ENCODE peak calls at places on chromosomes 4 and X, in four cellular contexts. One of them, this sample, is unnamed.
A peak's percentile ranks its signal among the peaks of the same experiment; 100 is the strongest.

GRCh38 chr4:14916554-14917304 is 85.6 kb upstream of the CPEB2 start:
- DNase-seq in K562: no peak
- DNase-seq in HepG2: peak; percentile 23
- DNase-seq in GM12878: peak; percentile 12
- DNase-seq in this sample: no peak

GRCh38 chrX:143121471-143121870 is 95.7 kb downstream of the SPANXN4 start:
- DNase-seq in K562: no peak
- DNase-seq in GM12878: no peak
- DNase-seq in HepG2: no peak
- DNase-seq in this sample: no peak

GRCh38 chrX:46959985-46960700 is 47.9 kb downstream of the JADE3 start:
- DNase-seq in HepG2: no peak
- DNase-seq in K562: no peak
- DNase-seq in GM12878: no peak
- DNase-seq in this sample: no peak

GRCh38 chr4:40058121-40058520 is 1.5 kb downstream of the N4BP2 start:
- DNase-seq in HepG2: no peak
- DNase-seq in K562: no peak
- DNase-seq in GM12878: no peak
- DNase-seq in this sample: no peak

GRCh38 chr4:175776217-175776616 is 35.8 kb downstream of the GPM6A start:
- DNase-seq in GM12878: no peak
- DNase-seq in K562: no peak
- DNase-seq in HepG2: no peak
- DNase-seq in this sample: peak; percentile 37

GRCh38 chr4:123976875-123977274 is 580.3 kb downstream of the SPRY1 start:
- DNase-seq in GM12878: no peak
- DNase-seq in HepG2: no peak
- DNase-seq in K562: no peak
- DNase-seq in this sample: no peak

GRCh38 chr4:2093265-2093664 is 34.1 kb downstream of the NAT8L start:
- DNase-seq in GM12878: no peak
- DNase-seq in K562: no peak
- DNase-seq in HepG2: no peak
- DNase-seq in this sample: no peak

GRCh38 chrX:16305187-16305586 is 137.9 kb downstream of the MAGEB17 start:
- DNase-seq in K562: no peak
- DNase-seq in HepG2: no peak
- DNase-seq in GM12878: no peak
- DNase-seq in this sample: no peak

GRCh38 chr4:169800541-169800940 is 42.8 kb upstream of the HPF1 start:
- DNase-seq in K562: no peak
- DNase-seq in GM12878: no peak
- DNase-seq in HepG2: no peak
- DNase-seq in this sample: no peak

GRCh38 chr4:71602271-71602890 is 181.5 kb downstream of the GC start:
- DNase-seq in K562: no peak
- DNase-seq in HepG2: no peak
- DNase-seq in GM12878: no peak
- DNase-seq in this sample: no peak

GRCh38 chr4:87983996-87984395 is 8.5 kb downstream of the SPP1 start:
- DNase-seq in GM12878: no peak
- DNase-seq in K562: no peak
- DNase-seq in HepG2: no peak
- DNase-seq in this sample: no peak

GRCh38 chrX:31384471-31384870 is 312.6 kb upstream of the FTHL17 start:
- DNase-seq in GM12878: no peak
- DNase-seq in HepG2: no peak
- DNase-seq in K562: no peak
- DNase-seq in this sample: no peak
- TF ChIP-seq TCF7 in GM12878: no peak
- TF ChIP-seq TCF7 in HepG2: no peak
- TF ChIP-seq TCF7 in K562: no peak
- TF ChIP-seq TCF7 in this sample: no peak

DNA sequence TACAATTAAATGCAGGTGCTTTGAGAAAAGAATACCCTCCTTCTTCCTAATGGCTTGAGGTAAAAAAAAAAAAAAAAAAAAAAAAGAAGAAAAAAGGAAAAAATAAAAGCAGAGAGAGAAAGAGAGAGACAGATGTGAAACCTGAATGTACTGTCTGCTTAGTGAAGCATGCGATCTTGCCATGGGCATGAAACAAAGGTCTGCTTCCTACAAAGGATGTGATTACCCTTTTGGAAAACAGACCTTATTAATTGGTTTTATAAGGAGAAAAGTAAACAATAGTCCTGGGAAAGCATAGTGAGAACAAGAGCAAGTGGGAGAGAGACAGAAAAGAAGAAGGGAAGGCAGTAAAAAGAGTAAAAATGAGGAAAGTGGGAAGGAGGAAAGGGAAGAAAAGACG is 526.1 kb upstream of the PABPC4L start:
- DNase-seq in K562: no peak
- DNase-seq in GM12878: no peak
- DNase-seq in HepG2: no peak
- DNase-seq in this sample: no peak
- TF ChIP-seq TCF7 in K562: no peak
- TF ChIP-seq TCF7 in GM12878: no peak
- TF ChIP-seq TCF7 in HepG2: no peak
- TF ChIP-seq TCF7 in this sample: no peak

GRCh38 chr4:138444260-138444659 is 202.1 kb upstream of the SLC7A11 start:
- DNase-seq in K562: no peak
- DNase-seq in HepG2: no peak
- DNase-seq in GM12878: no peak
- DNase-seq in this sample: no peak

GRCh38 chr4:138445098-138445497 is 202.9 kb upstream of the SLC7A11 start:
- DNase-seq in HepG2: no peak
- DNase-seq in GM12878: no peak
- DNase-seq in K562: no peak
- DNase-seq in this sample: no peak

GRCh38 chr4:138438608-138439007 is 196.5 kb upstream of the SLC7A11 start:
- DNase-seq in K562: no peak
- DNase-seq in HepG2: no peak
- DNase-seq in GM12878: no peak
- DNase-seq in this sample: no peak

GRCh38 chr4:138437263-138437851 is 195.2 kb upstream of the SLC7A11 start:
- DNase-seq in GM12878: no peak
- DNase-seq in HepG2: no peak
- DNase-seq in K562: peak; percentile 62
- DNase-seq in this sample: no peak

GRCh38 chr4:138439143-138439581 is 197.0 kb upstream of the SLC7A11 start:
- DNase-seq in K562: no peak
- DNase-seq in GM12878: no peak
- DNase-seq in HepG2: no peak
- DNase-seq in this sample: no peak
- TF ChIP-seq TCF7 in K562: no peak
- TF ChIP-seq TCF7 in GM12878: no peak
- TF ChIP-seq TCF7 in HepG2: no peak
- TF ChIP-seq TCF7 in this sample: no peak

GRCh38 chr4:153541426-153542096 is 75.4 kb downstream of the TMEM131L start:
- DNase-seq in GM12878: no peak
- DNase-seq in HepG2: no peak
- DNase-seq in K562: no peak
- DNase-seq in this sample: no peak
- TF ChIP-seq TCF7 in GM12878: no peak
- TF ChIP-seq TCF7 in HepG2: no peak
- TF ChIP-seq TCF7 in K562: no peak
- TF ChIP-seq TCF7 in this sample: no peak

GRCh38 chr4:68905598-68906237 is 45.9 kb downstream of the UGT2A3 start:
- DNase-seq in K562: no peak
- DNase-seq in GM12878: no peak
- DNase-seq in HepG2: no peak
- DNase-seq in this sample: peak; percentile 13
- TF ChIP-seq TCF7 in K562: no peak
- TF ChIP-seq TCF7 in GM12878: no peak
- TF ChIP-seq TCF7 in HepG2: no peak
- TF ChIP-seq TCF7 in this sample: no peak

GRCh38 chr4:17241835-17242234 is 270.1 kb downstream of the QDPR start:
- DNase-seq in K562: no peak
- DNase-seq in HepG2: no peak
- DNase-seq in GM12878: no peak
- DNase-seq in this sample: no peak

GRCh38 chr4:17238633-17239032 is 273.3 kb downstream of the QDPR start:
- DNase-seq in HepG2: no peak
- DNase-seq in K562: no peak
- DNase-seq in GM12878: no peak
- DNase-seq in this sample: no peak

GRCh38 chr4:17234678-17235077 is 277.2 kb downstream of the QDPR start:
- DNase-seq in GM12878: no peak
- DNase-seq in K562: no peak
- DNase-seq in HepG2: no peak
- DNase-seq in this sample: no peak

GRCh38 chr4:17232575-17233253 is 279.2 kb downstream of the QDPR start:
- DNase-seq in GM12878: no peak
- DNase-seq in HepG2: no peak
- DNase-seq in K562: no peak
- DNase-seq in this sample: no peak

DNA sequence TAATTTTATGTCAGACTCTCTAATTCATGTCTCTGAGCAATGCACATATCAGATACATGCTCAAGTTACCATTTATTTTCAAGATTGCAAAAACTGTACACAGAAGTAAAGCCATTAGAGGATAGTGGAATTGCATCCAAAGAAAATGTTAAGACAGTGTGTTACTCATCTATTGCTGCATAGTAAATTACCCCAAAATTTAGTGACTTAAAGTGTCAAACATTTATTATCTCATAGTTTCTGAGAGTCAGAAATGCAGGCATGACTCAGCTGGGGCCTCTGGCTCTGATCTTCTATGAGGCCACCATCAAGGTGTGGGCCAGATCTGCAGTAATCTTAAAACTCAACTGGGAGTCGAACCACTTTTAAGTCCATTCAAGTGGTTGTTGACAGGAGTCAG is 275.2 kb downstream of the QDPR start:
- DNase-seq in K562: no peak
- DNase-seq in HepG2: no peak
- DNase-seq in GM12878: no peak
- DNase-seq in this sample: no peak
- TF ChIP-seq TCF7 in K562: no peak
- TF ChIP-seq TCF7 in HepG2: no peak
- TF ChIP-seq TCF7 in GM12878: no peak
- TF ChIP-seq TCF7 in this sample: no peak

GRCh38 chr4:148261861-148262260 is 180.4 kb downstream of the NR3C2 start:
- DNase-seq in K562: no peak
- DNase-seq in HepG2: no peak
- DNase-seq in GM12878: no peak
- DNase-seq in this sample: no peak
- TF ChIP-seq TCF7 in K562: no peak
- TF ChIP-seq TCF7 in HepG2: no peak
- TF ChIP-seq TCF7 in GM12878: no peak
- TF ChIP-seq TCF7 in this sample: no peak

DNA sequence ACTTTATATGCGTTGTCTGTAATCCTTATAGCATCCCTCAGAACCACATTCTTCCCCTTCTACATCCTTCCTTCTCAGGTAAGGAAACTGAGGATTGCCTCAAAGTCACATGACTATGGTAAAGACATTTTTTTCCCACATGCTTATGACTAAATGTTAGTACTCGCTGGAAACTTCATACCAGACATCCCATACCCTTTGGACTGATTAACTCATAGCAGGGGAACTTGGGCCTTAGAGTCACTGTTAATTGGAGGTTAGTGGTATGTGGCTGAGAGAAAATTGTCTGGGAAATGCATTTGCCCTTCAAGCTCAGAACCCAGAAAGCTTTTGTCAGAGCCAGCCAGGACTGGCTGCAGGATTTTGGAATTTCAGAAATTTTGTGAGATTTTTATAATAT is 155.0 kb downstream of the RELL1 start:
- DNase-seq in K562: no peak
- DNase-seq in GM12878: no peak
- DNase-seq in HepG2: no peak
- DNase-seq in this sample: no peak
- TF ChIP-seq TCF7 in K562: no peak
- TF ChIP-seq TCF7 in GM12878: no peak
- TF ChIP-seq TCF7 in HepG2: no peak
- TF ChIP-seq TCF7 in this sample: no peak

This sample was measured in WTC11.